ENCODE peak calls at places on chromosomes 7 and 10, in eight cellular contexts. U, O, Q, R, X, V, P and M are unnamed samples. For H3K4me1, the result is how much of the 10 kb centered on the place peaks cover.

GRCh38 chr10:57341294-57341693 is 926.4 kb downstream of the IPMK start:
- DNase-seq in O (no peak), V (no peak), U (no peak), R (no peak), Q (no peak), P (no peak), X (peak), M (no peak)

GRCh38 chr10:5737352-5737751 is 52.7 kb downstream of the TASOR2 start:
- DNase-seq in X (no peak), P (no peak), R (no peak), Q (peak), U (no peak), O (no peak), V (peak), M (no peak)

GRCh38 chr7:134618756-134619530 is 27.7 kb upstream of the BPGM start:
- DNase-seq in V (no peak), Q (no peak), R (no peak), X (no peak), U (no peak), O (no peak), P (peak), M (no peak)

GRCh38 chr10:46524471-46525176 is 31.8 kb downstream of the GPRIN2 start:
- DNase-seq in V (no peak), Q (peak), U (peak), P (peak), R (peak), O (peak), X (peak), M (peak)

GRCh38 chr10:7541137-7542087 is 125.4 kb downstream of the ITIH5 start:
- DNase-seq in P (no peak), U (peak), O (no peak), R (no peak), V (peak), X (no peak), Q (peak), M (no peak)

GRCh38 chr10:45408421-45409319 is 34.7 kb downstream of the ALOX5 start:
- DNase-seq in V (no peak), O (no peak), P (no peak), U (peak), X (peak), Q (peak), R (no peak), M (no peak)

GRCh38 chr10:132977076-132977475 is 34.7 kb upstream of the CFAP46 start:
- DNase-seq in O (no peak), X (peak), V (no peak), R (no peak), P (no peak), U (no peak), Q (no peak), M (no peak)

GRCh38 chr7:106608664-106609063 is 52.3 kb downstream of the CCDC71L start:
- DNase-seq in Q (no peak), O (no peak), V (no peak), P (no peak), R (no peak), X (no peak), U (peak), M (no peak)

GRCh38 chr7:135620980-135621850 is 41.1 kb upstream of the STMP1 start:
- DNase-seq in O (no peak), Q (peak), U (peak), R (no peak), P (peak), V (peak), X (no peak), M (no peak)

GRCh38 chr10:110498087-110498981 is 627 bp downstream of the DUSP5 start:
- DNase-seq in U (peak), O (peak), V (peak), Q (peak), P (no peak), X (peak), R (no peak), M (peak)

GRCh38 chr7:34069676-34070075 is 164.3 kb downstream of the BMPER start:
- DNase-seq in Q (peak), P (peak), V (no peak), R (no peak), X (no peak), U (no peak), O (no peak), M (no peak)

GRCh38 chr7:23106801-23107713 is 1.5 kb downstream of the KLHL7 start:
- DNase-seq in P (peak), X (no peak), O (no peak), R (no peak), V (no peak), Q (no peak), U (no peak), M (no peak)

GRCh38 chr7:20330797-20331230 is at the start of gene ITGB8:
- DNase-seq in Q (no peak), V (no peak), R (no peak), X (peak), O (peak), P (peak), U (no peak), M (no peak)

GRCh38 chr7:135923700-135924261 is 53.4 kb downstream of the MTPN start:
- DNase-seq in P (peak), X (no peak), V (no peak), U (no peak), R (no peak), Q (peak), O (no peak), M (no peak)

GRCh38 chr10:43752682-43753081 is 104.0 kb upstream of the ZNF32 start:
- DNase-seq in U (no peak), Q (no peak), O (no peak), X (no peak), V (no peak), R (no peak), P (no peak), M (no peak)

GRCh38 chr10:70648427-70648826 is 23.9 kb upstream of the ADAMTS14 start:
- DNase-seq in Q (peak), V (peak), R (no peak), X (no peak), P (peak), O (no peak), U (no peak), M (no peak)

GRCh38 chr7:96075510-96076349 is 246.2 kb downstream of the SLC25A13 start:
- DNase-seq in V (peak), O (peak), P (peak), R (peak), U (peak), Q (peak), X (peak), M (peak)

GRCh38 chr7:36777062-36777461 is 52.8 kb upstream of the AOAH start:
- DNase-seq in R (no peak), U (peak), X (no peak), V (no peak), P (no peak), O (no peak), Q (no peak), M (peak)

GRCh38 chr7:142832452-142832851 is 22.4 kb upstream of the EPHB6 start:
- DNase-seq in R (no peak), Q (no peak), O (no peak), U (no peak), P (peak), V (no peak), X (no peak), M (no peak)

GRCh38 chr7:69564454-69565417 is 33.5 kb upstream of the AUTS2 start:
- DNase-seq in O (no peak), R (no peak), Q (no peak), X (no peak), V (no peak), P (no peak), U (no peak), M (no peak)

GRCh38 chr10:71338728-71339495 is 19.9 kb downstream of the SLC29A3 start:
- DNase-seq in Q (peak), V (no peak), P (peak), O (no peak), R (no peak), U (no peak), X (no peak), M (no peak)

GRCh38 chr7:44101966-44102845 is 1.9 kb upstream of the AEBP1 start:
- DNase-seq in X (peak), R (no peak), P (no peak), O (no peak), Q (no peak), U (no peak), V (no peak), M (no peak)

GRCh38 chr10:16735626-16736025 is 81.6 kb downstream of the RSU1 start:
- DNase-seq in U (no peak), O (no peak), P (no peak), Q (no peak), V (no peak), R (no peak), X (no peak), M (no peak)

GRCh38 chr10:121205625-121206024 is 354.5 kb downstream of the WDR11 start:
- DNase-seq in R (no peak), O (no peak), V (no peak), Q (no peak), U (no peak), P (no peak), X (no peak), M (no peak)

GRCh38 chr7:116438274-116438673 is 61.3 kb upstream of the CAV2 start:
- DNase-seq in O (no peak), P (peak), R (no peak), U (peak), X (no peak), V (peak), Q (peak), M (no peak)

GRCh38 chr7:84953294-84953693 is 233.6 kb downstream of the SEMA3D start:
- DNase-seq in V (no peak), Q (no peak), U (no peak), R (no peak), P (no peak), X (no peak), O (no peak), M (no peak)

GRCh38 chr7:17558558-17559332 is 260.3 kb downstream of the AHR start:
- DNase-seq in R (no peak), Q (no peak), O (no peak), V (no peak), X (no peak), P (peak), U (peak), M (no peak)

GRCh38 chr10:72694476-72695369 is 2.8 kb downstream of the MCU start:
- DNase-seq in R (peak), U (no peak), X (no peak), V (no peak), P (peak), O (no peak), Q (no peak), M (no peak)

GRCh38 chr10:73218466-73219191 is 28.4 kb downstream of the DNAJC9 start:
- DNase-seq in Q (peak), X (no peak), R (no peak), V (peak), O (no peak), U (no peak), P (peak), M (no peak)

GRCh38 chr10:118594392-118595063 is 920 bp downstream of the PRLHR start:
- DNase-seq in R (peak), O (peak), U (no peak), Q (peak), V (peak), P (no peak), X (no peak), M (no peak)

GRCh38 chr7:35893649-35894048 is 92.8 kb downstream of the SEPTIN7 start:
- DNase-seq in P (no peak), Q (no peak), R (no peak), U (no peak), V (no peak), X (no peak), O (no peak), M (no peak)

GRCh38 chr7:19009936-19010280 is 107.5 kb downstream of the TWIST1 start:
- DNase-seq in V (no peak), R (no peak), P (peak), Q (no peak), X (no peak), U (no peak), O (no peak), M (no peak)

GRCh38 chr10:49532461-49532860 is 6.5 kb downstream of the ERCC6 start:
- DNase-seq in Q (no peak), R (no peak), X (no peak), V (no peak), P (no peak), O (no peak), U (no peak), M (no peak)

GRCh38 chr10:96650958-96651357 is 64.1 kb upstream of the TM9SF3 start:
- DNase-seq in O (no peak), Q (no peak), U (no peak), P (no peak), R (no peak), X (no peak), V (no peak), M (no peak)

GRCh38 chr7:129389829-129390228 is 44.4 kb upstream of the STRIP2 start:
- DNase-seq in R (no peak), U (no peak), X (no peak), Q (no peak), P (no peak), V (no peak), O (no peak), M (no peak)
- H3K4me1 ChIP-seq in R (under half), U (under half), X (under half), Q (under half), P (under half), V (under half), O (under half), M (under half)

GRCh38 chr7:6399351-6399750 is 48.4 kb downstream of the DAGLB start:
- DNase-seq in Q (no peak), U (no peak), V (no peak), R (no peak), P (no peak), X (peak), O (no peak), M (no peak)
- H3K4me1 ChIP-seq in Q (under half), U (under half), V (under half), R (half or more), P (under half), X (half or more), O (under half), M (under half)

DNA sequence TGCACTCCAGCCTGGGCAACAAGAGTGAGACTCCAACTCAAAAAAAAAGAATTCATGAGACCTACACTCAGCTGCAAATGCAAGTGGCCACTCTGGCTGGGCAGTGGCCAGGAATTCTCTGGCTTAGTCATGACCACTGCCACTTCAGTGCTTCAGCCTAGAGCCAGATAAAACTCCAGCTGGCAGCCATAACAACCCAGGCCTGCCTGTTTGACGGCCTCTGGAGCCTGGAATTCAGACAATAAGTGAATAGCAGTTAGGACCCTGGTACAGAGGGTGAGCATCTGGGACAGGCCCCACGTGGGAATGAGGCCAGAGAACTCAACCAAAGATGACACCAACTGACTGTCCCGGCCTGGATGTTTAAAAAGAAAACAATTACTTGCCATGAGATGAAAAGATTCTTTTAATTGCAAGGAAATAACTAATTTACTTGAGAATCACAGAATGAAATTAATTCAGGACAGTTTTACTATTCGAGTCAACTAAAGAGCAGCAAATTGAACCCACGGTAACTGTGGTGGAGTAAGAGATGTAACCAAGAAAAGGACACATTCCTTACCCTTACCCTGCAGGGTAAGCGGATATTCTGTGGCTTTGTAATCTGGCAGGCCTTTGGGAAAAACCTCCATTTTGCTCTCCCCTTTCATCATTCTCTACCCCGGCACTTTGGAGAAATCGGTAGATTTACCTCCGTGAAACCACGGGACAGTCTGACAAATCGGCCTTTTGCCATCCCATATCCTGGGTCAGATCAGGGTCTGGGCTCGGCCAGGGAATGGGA is 18.7 kb downstream of the RCC1L start:
- DNase-seq in O (no peak), X (no peak), P (peak), U (no peak), R (peak), V (no peak), Q (no peak), M (no peak)
- H3K4me1 ChIP-seq in O (under half), X (under half), P (under half), U (under half), R (under half), V (under half), Q (under half), M (under half)

DNA sequence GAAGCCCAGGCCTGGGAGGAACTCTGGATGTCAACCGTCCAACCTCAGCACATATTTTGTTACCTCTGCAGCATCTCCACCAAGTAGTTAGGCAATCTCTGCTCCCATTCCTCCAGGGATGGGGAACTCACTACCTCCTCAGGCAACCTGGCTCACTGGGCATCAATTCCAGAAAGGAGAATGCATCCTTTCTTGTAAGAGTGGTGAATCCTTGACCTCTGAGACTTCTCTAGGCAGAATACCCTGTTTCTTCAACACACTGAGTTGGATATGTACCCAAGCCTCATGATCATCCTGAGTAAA is 136.7 kb upstream of the ZMIZ1 start:
- DNase-seq in Q (no peak), O (no peak), R (no peak), U (no peak), X (no peak), V (no peak), P (no peak), M (no peak)
- H3K4me1 ChIP-seq in Q (under half), O (under half), R (under half), U (under half), X (under half), V (under half), P (under half), M (under half)

GRCh38 chr7:24720283-24720682 is 37.0 kb downstream of the GSDME start:
- DNase-seq in Q (no peak), X (no peak), V (no peak), O (no peak), U (no peak), P (no peak), R (no peak), M (no peak)

GRCh38 chr7:24718431-24718831 is 38.8 kb downstream of the GSDME start:
- DNase-seq in Q (no peak), V (no peak), U (no peak), X (peak), O (no peak), R (no peak), P (no peak), M (no peak)

GRCh38 chr7:24717247-24717622 is 40.0 kb downstream of the GSDME start:
- DNase-seq in Q (no peak), V (no peak), X (peak), P (no peak), U (no peak), O (no peak), R (no peak), M (no peak)

GRCh38 chr7:24717694-24718320 is 39.5 kb downstream of the GSDME start:
- DNase-seq in P (no peak), U (no peak), Q (no peak), O (no peak), X (peak), V (no peak), R (no peak), M (no peak)

GRCh38 chr7:24718977-24719491 is 38.2 kb downstream of the GSDME start:
- DNase-seq in O (no peak), R (no peak), X (peak), P (no peak), U (no peak), V (no peak), Q (no peak), M (no peak)
- H3K4me1 ChIP-seq in O (under half), R (under half), X (half or more), P (under half), U (under half), V (under half), Q (under half), M (under half)